ENCODE peak calls at places on chromosomes 6 and 20, in five cellular contexts. One of them, this sample, is unnamed. For H3K9me3, the result is how much of the 10 kb centered on the place peaks cover.

GRCh38 chr6:19535351-19535750 is 301.8 kb upstream of the ID4 start:
- DNase-seq in endothelial cell of umbilical vein: no peak
- DNase-seq in PC-3: no peak
- DNase-seq in CD4-positive, CD25-positive, alpha-beta regulatory T cell: no peak
- DNase-seq in body of pancreas: no peak
- DNase-seq in this sample: no peak

GRCh38 chr20:10414982-10415650 is 18.9 kb downstream of the MKKS start:
- DNase-seq in endothelial cell of umbilical vein: peak
- DNase-seq in PC-3: peak
- DNase-seq in CD4-positive, CD25-positive, alpha-beta regulatory T cell: no peak
- DNase-seq in body of pancreas: no peak
- DNase-seq in this sample: peak

GRCh38 chr6:169884158-169884557 is 132.7 kb downstream of the ERMARD start:
- DNase-seq in endothelial cell of umbilical vein: no peak
- DNase-seq in PC-3: no peak
- DNase-seq in CD4-positive, CD25-positive, alpha-beta regulatory T cell: no peak
- DNase-seq in body of pancreas: no peak
- DNase-seq in this sample: no peak

GRCh38 chr6:24529985-24530384 is 35.2 kb downstream of the ALDH5A1 start:
- DNase-seq in endothelial cell of umbilical vein: no peak
- DNase-seq in PC-3: no peak
- DNase-seq in CD4-positive, CD25-positive, alpha-beta regulatory T cell: no peak
- DNase-seq in body of pancreas: no peak
- DNase-seq in this sample: no peak

GRCh38 chr6:16760536-16761468 is at the start of gene ATXN1:
- DNase-seq in endothelial cell of umbilical vein: peak
- DNase-seq in PC-3: peak
- DNase-seq in CD4-positive, CD25-positive, alpha-beta regulatory T cell: no peak
- DNase-seq in body of pancreas: peak
- DNase-seq in this sample: peak

GRCh38 chr6:133837801-133838349 is 51.0 kb upstream of the TCF21 start:
- DNase-seq in endothelial cell of umbilical vein: peak
- DNase-seq in PC-3: peak
- DNase-seq in CD4-positive, CD25-positive, alpha-beta regulatory T cell: peak
- DNase-seq in body of pancreas: peak
- DNase-seq in this sample: peak

GRCh38 chr6:150898390-150899170 is 33.1 kb downstream of the MTHFD1L start:
- DNase-seq in endothelial cell of umbilical vein: no peak
- DNase-seq in PC-3: no peak
- DNase-seq in CD4-positive, CD25-positive, alpha-beta regulatory T cell: no peak
- DNase-seq in body of pancreas: no peak
- DNase-seq in this sample: no peak

GRCh38 chr6:109454483-109455160 is 950 bp downstream of the MICAL1 start:
- DNase-seq in endothelial cell of umbilical vein: no peak
- DNase-seq in PC-3: no peak
- DNase-seq in CD4-positive, CD25-positive, alpha-beta regulatory T cell: peak
- DNase-seq in body of pancreas: peak
- DNase-seq in this sample: no peak

GRCh38 chr20:11153819-11154218 is 480.0 kb upstream of the JAG1 start:
- DNase-seq in endothelial cell of umbilical vein: no peak
- DNase-seq in PC-3: peak
- DNase-seq in CD4-positive, CD25-positive, alpha-beta regulatory T cell: no peak
- DNase-seq in body of pancreas: no peak
- DNase-seq in this sample: no peak

GRCh38 chr6:5813625-5814027 is 193.1 kb downstream of the NRN1 start:
- DNase-seq in endothelial cell of umbilical vein: no peak
- DNase-seq in PC-3: no peak
- DNase-seq in CD4-positive, CD25-positive, alpha-beta regulatory T cell: peak
- DNase-seq in body of pancreas: no peak
- DNase-seq in this sample: no peak

GRCh38 chr6:56334937-56335336 is 87.6 kb upstream of the COL21A1 start:
- DNase-seq in endothelial cell of umbilical vein: peak
- DNase-seq in PC-3: peak
- DNase-seq in CD4-positive, CD25-positive, alpha-beta regulatory T cell: no peak
- DNase-seq in body of pancreas: no peak
- DNase-seq in this sample: peak

GRCh38 chr6:140401666-140402255 is 1027.3 kb upstream of the CITED2 start:
- DNase-seq in endothelial cell of umbilical vein: no peak
- DNase-seq in PC-3: peak
- DNase-seq in CD4-positive, CD25-positive, alpha-beta regulatory T cell: no peak
- DNase-seq in body of pancreas: no peak
- DNase-seq in this sample: no peak

GRCh38 chr6:1378224-1379025 is 11.0 kb upstream of the FOXF2 start:
- DNase-seq in endothelial cell of umbilical vein: no peak
- DNase-seq in PC-3: no peak
- DNase-seq in CD4-positive, CD25-positive, alpha-beta regulatory T cell: no peak
- DNase-seq in body of pancreas: no peak
- DNase-seq in this sample: no peak

GRCh38 chr6:132814716-132815570 is 574 bp downstream of the RPS12 start:
- DNase-seq in endothelial cell of umbilical vein: peak
- DNase-seq in PC-3: no peak
- DNase-seq in CD4-positive, CD25-positive, alpha-beta regulatory T cell: no peak
- DNase-seq in body of pancreas: no peak
- DNase-seq in this sample: no peak

GRCh38 chr20:56781108-56781739 is 152.1 kb downstream of the TFAP2C start:
- DNase-seq in endothelial cell of umbilical vein: no peak
- DNase-seq in PC-3: no peak
- DNase-seq in CD4-positive, CD25-positive, alpha-beta regulatory T cell: no peak
- DNase-seq in body of pancreas: no peak
- DNase-seq in this sample: no peak

GRCh38 chr6:39688494-39688893 is 36.7 kb downstream of the KIF6 start:
- DNase-seq in endothelial cell of umbilical vein: no peak
- DNase-seq in PC-3: peak
- DNase-seq in CD4-positive, CD25-positive, alpha-beta regulatory T cell: no peak
- DNase-seq in body of pancreas: no peak
- DNase-seq in this sample: peak

GRCh38 chr6:72182337-72183246 is 296.2 kb downstream of the RIMS1 start:
- DNase-seq in endothelial cell of umbilical vein: peak
- DNase-seq in PC-3: peak
- DNase-seq in CD4-positive, CD25-positive, alpha-beta regulatory T cell: no peak
- DNase-seq in body of pancreas: peak
- DNase-seq in this sample: peak

GRCh38 chr6:105493776-105494175 is 90.9 kb upstream of the PREP start:
- DNase-seq in endothelial cell of umbilical vein: peak
- DNase-seq in PC-3: no peak
- DNase-seq in CD4-positive, CD25-positive, alpha-beta regulatory T cell: no peak
- DNase-seq in body of pancreas: no peak
- DNase-seq in this sample: no peak

GRCh38 chr6:225121-225721 is 67.1 kb upstream of the DUSP22 start:
- DNase-seq in endothelial cell of umbilical vein: no peak
- DNase-seq in PC-3: peak
- DNase-seq in CD4-positive, CD25-positive, alpha-beta regulatory T cell: peak
- DNase-seq in body of pancreas: no peak
- DNase-seq in this sample: no peak

GRCh38 chr6:62479722-62480121 is 193.7 kb upstream of the KHDRBS2 start:
- DNase-seq in endothelial cell of umbilical vein: no peak
- DNase-seq in PC-3: no peak
- DNase-seq in CD4-positive, CD25-positive, alpha-beta regulatory T cell: no peak
- DNase-seq in body of pancreas: no peak
- DNase-seq in this sample: no peak

GRCh38 chr20:1802385-1803215 is 92.6 kb upstream of the SIRPA start:
- DNase-seq in endothelial cell of umbilical vein: peak
- DNase-seq in PC-3: peak
- DNase-seq in CD4-positive, CD25-positive, alpha-beta regulatory T cell: no peak
- DNase-seq in body of pancreas: peak
- DNase-seq in this sample: peak

GRCh38 chr20:57620274-57620990 is at the start of gene ZBP1:
- DNase-seq in endothelial cell of umbilical vein: no peak
- DNase-seq in PC-3: no peak
- DNase-seq in CD4-positive, CD25-positive, alpha-beta regulatory T cell: peak
- DNase-seq in body of pancreas: no peak
- DNase-seq in this sample: no peak

GRCh38 chr6:158321960-158322359 is 9.7 kb downstream of the TULP4 start:
- DNase-seq in endothelial cell of umbilical vein: peak
- DNase-seq in PC-3: peak
- DNase-seq in CD4-positive, CD25-positive, alpha-beta regulatory T cell: no peak
- DNase-seq in body of pancreas: no peak
- DNase-seq in this sample: peak

GRCh38 chr20:3702992-3703391 is 9.4 kb downstream of the SIGLEC1 start:
- DNase-seq in endothelial cell of umbilical vein: no peak
- DNase-seq in PC-3: no peak
- DNase-seq in CD4-positive, CD25-positive, alpha-beta regulatory T cell: no peak
- DNase-seq in body of pancreas: no peak
- DNase-seq in this sample: no peak

GRCh38 chr6:89941031-89941775 is 46.9 kb downstream of the GJA10 start:
- DNase-seq in endothelial cell of umbilical vein: no peak
- DNase-seq in PC-3: peak
- DNase-seq in CD4-positive, CD25-positive, alpha-beta regulatory T cell: no peak
- DNase-seq in body of pancreas: peak
- DNase-seq in this sample: no peak

GRCh38 chr6:131954775-131955107 is 3.6 kb upstream of the CCN2 start:
- DNase-seq in endothelial cell of umbilical vein: peak
- DNase-seq in PC-3: peak
- DNase-seq in CD4-positive, CD25-positive, alpha-beta regulatory T cell: no peak
- DNase-seq in body of pancreas: peak
- DNase-seq in this sample: peak

GRCh38 chr6:28838634-28839442 is 84.9 kb downstream of the TRIM27 start:
- DNase-seq in endothelial cell of umbilical vein: peak
- DNase-seq in PC-3: peak
- DNase-seq in CD4-positive, CD25-positive, alpha-beta regulatory T cell: peak
- DNase-seq in body of pancreas: peak
- DNase-seq in this sample: peak

GRCh38 chr20:10708342-10709185 is 34.8 kb upstream of the JAG1 start:
- DNase-seq in endothelial cell of umbilical vein: peak
- DNase-seq in PC-3: peak
- DNase-seq in CD4-positive, CD25-positive, alpha-beta regulatory T cell: no peak
- DNase-seq in body of pancreas: no peak
- DNase-seq in this sample: peak

GRCh38 chr20:57387463-57387862 is 3.7 kb upstream of the RBM38 start:
- DNase-seq in endothelial cell of umbilical vein: no peak
- DNase-seq in PC-3: no peak
- DNase-seq in CD4-positive, CD25-positive, alpha-beta regulatory T cell: no peak
- DNase-seq in body of pancreas: no peak
- DNase-seq in this sample: no peak

GRCh38 chr6:80210618-80211017 is 104.1 kb downstream of the BCKDHB start:
- DNase-seq in endothelial cell of umbilical vein: no peak
- DNase-seq in PC-3: no peak
- DNase-seq in CD4-positive, CD25-positive, alpha-beta regulatory T cell: no peak
- DNase-seq in body of pancreas: no peak
- DNase-seq in this sample: peak

GRCh38 chr6:163083141-163083540 is 331.4 kb upstream of the QKI start:
- DNase-seq in endothelial cell of umbilical vein: no peak
- DNase-seq in PC-3: no peak
- DNase-seq in CD4-positive, CD25-positive, alpha-beta regulatory T cell: no peak
- DNase-seq in body of pancreas: no peak
- DNase-seq in this sample: no peak

GRCh38 chr6:121925024-121925423 is 474.4 kb upstream of the HSF2 start:
- DNase-seq in endothelial cell of umbilical vein: no peak
- DNase-seq in PC-3: no peak
- DNase-seq in CD4-positive, CD25-positive, alpha-beta regulatory T cell: no peak
- DNase-seq in body of pancreas: no peak
- DNase-seq in this sample: no peak

GRCh38 chr6:28802417-28803336 is 121.1 kb downstream of the TRIM27 start:
- DNase-seq in endothelial cell of umbilical vein: peak
- DNase-seq in PC-3: peak
- DNase-seq in CD4-positive, CD25-positive, alpha-beta regulatory T cell: no peak
- DNase-seq in body of pancreas: no peak
- DNase-seq in this sample: peak

GRCh38 chr6:42042108-42042507 is 8.2 kb upstream of the TAF8 start:
- DNase-seq in endothelial cell of umbilical vein: no peak
- DNase-seq in PC-3: no peak
- DNase-seq in CD4-positive, CD25-positive, alpha-beta regulatory T cell: no peak
- DNase-seq in body of pancreas: no peak
- DNase-seq in this sample: no peak

DNA sequence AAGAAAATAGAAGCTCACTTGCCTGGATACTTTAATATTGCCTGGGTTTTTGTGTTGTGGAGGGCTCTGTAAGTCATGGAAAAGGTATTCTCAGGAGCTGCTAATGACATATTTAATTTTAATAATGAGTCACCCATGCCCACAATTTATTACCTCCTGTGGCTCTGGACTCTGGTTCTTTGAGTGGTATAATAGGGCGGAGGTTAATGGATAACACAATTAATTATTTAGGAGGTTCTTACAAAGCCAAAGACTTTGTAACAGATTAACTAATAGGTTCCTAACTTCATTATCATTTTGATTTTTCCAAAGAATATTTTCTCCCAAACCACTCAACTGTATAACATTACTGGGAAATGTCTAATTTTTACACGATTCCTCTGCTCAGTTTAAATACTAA is 29.3 kb downstream of the PHACTR3 start:
- DNase-seq in endothelial cell of umbilical vein: no peak
- DNase-seq in PC-3: no peak
- DNase-seq in CD4-positive, CD25-positive, alpha-beta regulatory T cell: no peak
- DNase-seq in body of pancreas: no peak
- DNase-seq in this sample: no peak
- H3K9me3 ChIP-seq in endothelial cell of umbilical vein: under half
- H3K9me3 ChIP-seq in PC-3: under half
- H3K9me3 ChIP-seq in CD4-positive, CD25-positive, alpha-beta regulatory T cell: under half
- H3K9me3 ChIP-seq in body of pancreas: under half
- H3K9me3 ChIP-seq in this sample: under half

DNA sequence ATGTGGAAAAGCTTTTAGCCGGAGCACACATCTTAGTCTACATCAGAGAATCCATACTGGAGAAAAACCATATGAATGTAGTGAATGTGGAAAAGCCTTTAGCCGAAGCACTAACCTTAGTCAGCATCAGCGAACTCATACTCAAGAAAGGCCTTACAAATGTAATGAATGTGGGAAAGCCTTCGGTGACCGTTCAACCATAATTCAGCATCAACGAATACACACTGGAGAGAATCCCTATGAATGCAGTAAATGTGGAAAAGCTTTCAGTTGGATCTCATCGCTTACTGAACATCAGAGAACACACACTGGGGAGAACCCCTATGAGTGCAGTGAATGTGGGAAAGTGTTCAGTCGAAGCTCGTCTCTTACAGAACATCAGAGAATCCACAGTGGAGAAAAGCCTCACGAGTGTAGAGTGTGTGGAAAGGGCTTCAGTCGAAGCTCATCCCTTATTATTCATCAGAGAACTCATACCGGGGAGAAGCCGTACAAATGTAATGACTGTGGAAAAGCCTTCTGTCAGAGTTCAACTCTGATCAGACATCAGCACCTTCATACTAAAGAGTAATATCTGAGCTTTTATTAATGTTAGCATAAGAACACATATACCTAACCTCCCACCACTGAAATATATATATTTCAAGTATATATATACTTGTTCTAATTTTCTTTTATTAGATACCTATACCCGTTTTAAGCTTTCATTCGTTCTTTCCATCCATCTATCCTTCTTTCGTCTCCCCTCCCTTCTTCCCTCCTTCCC is 12.5 kb downstream of the ZNF391 start:
- DNase-seq in endothelial cell of umbilical vein: no peak
- DNase-seq in PC-3: no peak
- DNase-seq in CD4-positive, CD25-positive, alpha-beta regulatory T cell: no peak
- DNase-seq in body of pancreas: no peak
- DNase-seq in this sample: no peak
- H3K9me3 ChIP-seq in endothelial cell of umbilical vein: under half
- H3K9me3 ChIP-seq in PC-3: under half
- H3K9me3 ChIP-seq in CD4-positive, CD25-positive, alpha-beta regulatory T cell: under half
- H3K9me3 ChIP-seq in body of pancreas: under half
- H3K9me3 ChIP-seq in this sample: under half

GRCh38 chr6:85069577-85069976 is 305.2 kb upstream of the TBX18 start:
- DNase-seq in endothelial cell of umbilical vein: no peak
- DNase-seq in PC-3: no peak
- DNase-seq in CD4-positive, CD25-positive, alpha-beta regulatory T cell: no peak
- DNase-seq in body of pancreas: no peak
- DNase-seq in this sample: no peak
- H3K9me3 ChIP-seq in endothelial cell of umbilical vein: under half
- H3K9me3 ChIP-seq in PC-3: under half
- H3K9me3 ChIP-seq in CD4-positive, CD25-positive, alpha-beta regulatory T cell: under half
- H3K9me3 ChIP-seq in body of pancreas: under half
- H3K9me3 ChIP-seq in this sample: under half

GRCh38 chr6:168383062-168383854 is 57.7 kb upstream of the SMOC2 start:
- DNase-seq in endothelial cell of umbilical vein: no peak
- DNase-seq in PC-3: no peak
- DNase-seq in CD4-positive, CD25-positive, alpha-beta regulatory T cell: no peak
- DNase-seq in body of pancreas: no peak
- DNase-seq in this sample: no peak
- H3K9me3 ChIP-seq in endothelial cell of umbilical vein: under half
- H3K9me3 ChIP-seq in PC-3: under half
- H3K9me3 ChIP-seq in CD4-positive, CD25-positive, alpha-beta regulatory T cell: under half
- H3K9me3 ChIP-seq in body of pancreas: under half
- H3K9me3 ChIP-seq in this sample: under half